ENCODE peak calls at places on chromosome 3, in ten cellular contexts. S is epithelial cell of esophagus; Y is nephron progenitor cell; T is PC-3; D is foreskin fibroblast; U is mesothelial cell of epicardium; A is fibroblast of pulmonary artery; K is CD4-positive, alpha-beta T cell; J is psoas muscle; V is fibroblast of villous mesenchyme. P is an unnamed sample.

GRCh38 chr3:148971819-148972218 is 19.5 kb upstream of the GYG1 start:
- DNase-seq in V (peak), T (no peak), D (peak), J (no peak), Y (no peak), A (peak), K (no peak), U (peak), S (no peak), P (no peak)

GRCh38 chr3:65030847-65031463 is 343.2 kb upstream of the ADAMTS9 start:
- DNase-seq in J (no peak), V (peak), D (peak), A (peak), S (peak), T (peak), K (no peak), Y (no peak), U (no peak), P (no peak)

GRCh38 chr3:134371542-134372324 is 2.5 kb downstream of the AMOTL2 start:
- DNase-seq in V (no peak), U (no peak), A (no peak), Y (no peak), T (no peak), S (no peak), J (no peak), K (no peak), D (no peak), P (no peak)

GRCh38 chr3:131242201-131242600 is 139.4 kb upstream of the NUDT16 start:
- DNase-seq in Y (no peak), U (no peak), T (no peak), D (no peak), J (no peak), V (no peak), S (peak), A (no peak), K (no peak), P (no peak)

GRCh38 chr3:35492846-35493245 is 146.5 kb upstream of the ARPP21 start:
- DNase-seq in J (no peak), S (no peak), V (no peak), A (no peak), Y (no peak), D (no peak), K (no peak), T (no peak), U (no peak), P (no peak)

GRCh38 chr3:111862415-111862814 is 3.4 kb downstream of the PHLDB2 start:
- DNase-seq in U (no peak), A (no peak), S (no peak), J (no peak), Y (no peak), V (no peak), D (no peak), K (no peak), T (no peak), P (no peak)

GRCh38 chr3:32963871-32964270 is 12.4 kb downstream of the CCR4 start:
- DNase-seq in U (no peak), A (no peak), K (peak), J (no peak), T (no peak), S (peak), V (no peak), D (no peak), Y (no peak), P (no peak)

GRCh38 chr3:17179381-17180205 is 294.8 kb downstream of the PLCL2 start:
- DNase-seq in D (no peak), K (no peak), T (no peak), Y (no peak), U (no peak), S (no peak), V (no peak), J (no peak), A (no peak), P (peak)

GRCh38 chr3:72680766-72681165 is 167.5 kb downstream of the SHQ1 start:
- DNase-seq in S (no peak), T (no peak), A (no peak), Y (no peak), J (no peak), D (no peak), V (no peak), K (no peak), U (no peak), P (no peak)

GRCh38 chr3:14988988-14989394 is 41.6 kb downstream of the NR2C2 start:
- DNase-seq in T (peak), U (no peak), V (no peak), J (no peak), A (no peak), D (no peak), S (no peak), K (no peak), Y (no peak), P (no peak)

GRCh38 chr3:101377796-101378195 is 57.4 kb upstream of the IMPG2 start:
- DNase-seq in A (peak), S (no peak), U (no peak), J (no peak), K (no peak), T (no peak), Y (no peak), D (no peak), V (peak), P (no peak)

GRCh38 chr3:44930911-44931310 is 45.1 kb downstream of the ZDHHC3 start:
- DNase-seq in D (no peak), S (no peak), A (no peak), V (no peak), T (no peak), Y (no peak), U (no peak), J (no peak), K (no peak), P (no peak)

GRCh38 chr3:46845397-46845859 is 17.8 kb downstream of the MYL3 start:
- DNase-seq in S (no peak), V (peak), T (peak), D (peak), U (no peak), A (peak), Y (peak), K (no peak), J (peak), P (peak)

GRCh38 chr3:117661636-117662095 is 952.1 kb downstream of the TUSC7 start:
- DNase-seq in Y (no peak), J (no peak), K (no peak), T (no peak), S (peak), A (peak), U (no peak), D (peak), V (peak), P (no peak)

GRCh38 chr3:111808439-111808838 is 50.6 kb upstream of the PHLDB2 start:
- DNase-seq in T (peak), A (peak), S (peak), J (no peak), Y (no peak), D (peak), K (no peak), U (no peak), V (peak), P (no peak)

GRCh38 chr3:51669241-51670052 is 1.6 kb upstream of the TEX264 start:
- DNase-seq in S (peak), A (peak), Y (peak), V (peak), T (peak), K (peak), J (peak), D (peak), U (peak), P (peak)

GRCh38 chr3:69207036-69207435 is 84.6 kb upstream of the LMOD3 start:
- DNase-seq in D (no peak), K (no peak), V (no peak), J (no peak), S (no peak), T (no peak), Y (no peak), U (no peak), A (no peak), P (no peak)

GRCh38 chr3:26099692-26100091 is 309.8 kb downstream of the OXSM start:
- DNase-seq in A (no peak), T (no peak), V (no peak), S (peak), K (no peak), D (no peak), U (no peak), Y (no peak), J (no peak), P (no peak)

GRCh38 chr3:143811602-143812001 is 36.7 kb downstream of the SLC9A9 start:
- DNase-seq in A (no peak), J (peak), Y (no peak), S (no peak), T (no peak), K (no peak), U (no peak), V (peak), D (peak), P (peak)

GRCh38 chr3:31738423-31738822 is 205.7 kb downstream of the STT3B start:
- DNase-seq in Y (no peak), K (no peak), V (peak), T (no peak), A (no peak), S (no peak), U (no peak), J (no peak), D (no peak), P (no peak)

DNA sequence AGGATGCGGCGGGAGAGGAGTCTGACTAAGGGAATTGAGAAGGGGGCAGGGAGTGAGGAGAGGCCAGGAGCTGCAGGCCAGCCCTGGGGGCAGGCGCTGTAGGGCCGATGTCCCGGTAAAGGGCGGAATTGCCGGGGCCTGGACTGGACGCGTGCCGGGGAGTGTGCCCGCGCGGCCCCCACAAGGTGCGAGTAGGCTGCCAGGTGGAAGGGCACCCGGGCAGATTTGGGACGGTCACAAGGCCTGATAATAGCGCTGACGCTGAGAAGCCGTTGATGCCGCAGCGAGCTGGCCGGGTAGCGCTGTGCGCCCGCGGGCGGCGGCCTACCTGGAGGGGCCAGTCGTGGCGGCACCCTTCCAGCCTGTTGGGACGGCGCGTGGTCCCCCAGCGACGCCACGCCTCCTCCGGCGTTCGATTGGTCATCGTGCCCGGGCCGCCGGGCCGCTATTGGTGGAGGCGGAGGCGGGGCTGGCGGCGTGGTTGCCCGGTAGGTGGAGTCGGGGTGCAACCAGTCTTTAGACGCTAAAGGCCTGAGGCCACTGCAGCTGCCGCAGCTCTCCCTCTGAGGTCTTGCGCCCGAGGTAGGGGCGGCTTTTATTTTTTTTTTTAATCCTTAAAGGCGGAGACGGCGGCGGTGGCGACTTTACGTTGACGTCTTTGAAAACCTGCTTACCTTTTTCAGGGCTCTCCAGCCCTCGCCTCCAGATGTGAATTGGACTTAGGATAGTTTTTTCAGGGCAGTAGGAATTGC is 919 bp downstream of the SLC25A38 start:
- DNase-seq in V (peak), S (peak), Y (peak), T (peak), K (peak), A (peak), D (peak), U (peak), J (peak), P (peak)
- TF ChIP-seq CTCF in V (no peak), S (no peak), Y (no peak), T (no peak), K (no peak), A (no peak), D (no peak), U (no peak), J (no peak), P (peak)

GRCh38 chr3:13172644-13173013 is 99.4 kb upstream of the IQSEC1 start:
- DNase-seq in T (no peak), U (no peak), J (no peak), K (no peak), A (no peak), Y (no peak), V (no peak), S (no peak), D (no peak), P (no peak)

GRCh38 chr3:13173186-13173585 is 100.0 kb upstream of the IQSEC1 start:
- DNase-seq in S (no peak), V (no peak), A (no peak), J (no peak), U (no peak), K (no peak), T (no peak), D (no peak), Y (no peak), P (peak)

GRCh38 chr3:13174803-13175135 is 101.5 kb upstream of the IQSEC1 start:
- DNase-seq in Y (no peak), U (no peak), D (no peak), T (no peak), V (no peak), A (no peak), J (no peak), S (no peak), K (no peak), P (no peak)

GRCh38 chr3:13171704-13172643 is 98.7 kb upstream of the IQSEC1 start:
- DNase-seq in A (no peak), D (no peak), T (no peak), Y (no peak), J (no peak), S (no peak), V (no peak), U (no peak), K (no peak), P (peak)

GRCh38 chr3:13174011-13174802 is 101.0 kb upstream of the IQSEC1 start:
- DNase-seq in A (no peak), K (no peak), D (no peak), V (no peak), U (no peak), J (no peak), T (no peak), Y (no peak), S (no peak), P (peak)
- TF ChIP-seq CTCF in A (no peak), K (no peak), D (no peak), V (no peak), U (no peak), J (no peak), T (no peak), Y (no peak), S (no peak), P (no peak)

GRCh38 chr3:68206524-68207117 is 552.2 kb upstream of the SUCLG2 start:
- DNase-seq in K (no peak), T (peak), D (no peak), A (no peak), U (no peak), J (no peak), Y (no peak), S (no peak), V (no peak), P (no peak)
- TF ChIP-seq CTCF in K (no peak), T (peak), D (no peak), A (no peak), U (no peak), J (no peak), Y (no peak), S (no peak), V (peak), P (no peak)

DNA sequence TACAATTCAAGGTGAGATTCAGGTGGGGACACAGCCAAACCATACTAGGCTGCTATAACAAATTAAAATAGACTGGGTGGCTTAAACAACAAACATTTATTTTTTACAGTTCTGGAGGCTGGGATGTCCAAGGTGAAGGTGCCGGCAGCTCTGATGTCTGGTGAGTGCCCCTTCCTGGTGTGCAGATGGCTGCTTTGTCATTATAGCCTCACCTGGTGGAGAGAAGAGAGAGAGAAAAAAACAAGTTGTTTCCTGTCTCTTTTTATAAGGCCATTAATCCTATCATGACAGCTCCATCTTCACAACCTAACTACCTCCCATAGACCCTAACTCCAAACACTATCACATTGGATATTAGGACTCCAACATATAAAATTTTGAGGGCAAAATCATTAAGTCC is 279.7 kb downstream of the ZIC1 start:
- DNase-seq in S (no peak), D (no peak), Y (no peak), T (no peak), A (no peak), J (no peak), U (no peak), V (no peak), K (no peak), P (no peak)
- TF ChIP-seq CTCF in S (no peak), D (no peak), Y (no peak), T (no peak), A (no peak), J (no peak), U (no peak), V (no peak), K (no peak), P (no peak)

DNA sequence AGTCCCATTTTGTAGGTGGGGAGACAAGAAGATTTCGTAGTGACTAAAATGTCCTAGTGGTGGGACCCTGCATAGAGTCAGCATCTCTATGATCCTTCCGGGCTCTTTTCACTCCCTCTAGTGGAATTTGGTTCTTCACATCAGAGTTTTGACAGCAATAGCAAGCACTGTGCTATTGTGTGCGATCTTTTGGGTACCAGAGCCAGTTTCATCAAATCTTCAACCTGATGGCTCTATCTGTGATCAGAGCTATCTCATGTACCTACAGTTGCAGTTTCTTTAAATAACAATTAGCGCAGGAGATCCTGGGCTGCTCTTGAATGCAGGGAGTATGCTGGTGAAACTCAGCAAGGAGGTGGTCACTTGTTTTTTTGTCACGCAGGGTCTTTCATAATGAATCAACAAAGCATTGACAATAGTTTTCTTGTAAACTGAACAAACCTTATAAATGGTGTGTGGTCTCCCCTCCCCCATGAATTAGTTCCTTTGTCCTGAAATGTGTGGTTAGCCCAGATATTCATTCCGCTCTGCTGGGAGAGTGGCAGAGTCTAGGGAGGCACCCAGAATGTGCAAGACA is 257.2 kb upstream of the SOX2 start:
- DNase-seq in V (no peak), K (no peak), J (no peak), T (no peak), A (no peak), S (no peak), Y (no peak), U (no peak), D (no peak), P (no peak)
- TF ChIP-seq CTCF in V (no peak), K (no peak), J (no peak), T (no peak), A (no peak), S (no peak), Y (no peak), U (no peak), D (no peak), P (no peak)